ENCODE peak calls at places on chromosomes 11 and 22, in seven cellular contexts. One of them, this sample, is unnamed.

GRCh38 chr11:77819921-77820564 is 479 bp downstream of the RSF1 start:
- DNase-seq in nephron progenitor cell: peak; percentile 63
- DNase-seq in colonic mucosa: peak; percentile 68
- DNase-seq in neural crest cell: peak; percentile 30
- DNase-seq in HepG2: peak; percentile 9
- DNase-seq in B cell: no peak
- DNase-seq in PC-9: peak; percentile 61
- DNase-seq in this sample: peak; percentile 85

GRCh38 chr11:14223636-14224035 is 135.3 kb downstream of the RRAS2 start:
- DNase-seq in colonic mucosa: no peak
- DNase-seq in PC-9: no peak
- DNase-seq in nephron progenitor cell: no peak
- DNase-seq in HepG2: no peak
- DNase-seq in B cell: no peak
- DNase-seq in neural crest cell: no peak
- DNase-seq in this sample: no peak

GRCh38 chr11:35725880-35726279 is 63.3 kb downstream of the TRIM44 start:
- DNase-seq in nephron progenitor cell: no peak
- DNase-seq in neural crest cell: no peak
- DNase-seq in B cell: no peak
- DNase-seq in HepG2: no peak
- DNase-seq in PC-9: peak; percentile 43
- DNase-seq in colonic mucosa: no peak
- DNase-seq in this sample: no peak

GRCh38 chr11:69301491-69302401 is 7.8 kb downstream of the MYEOV start:
- DNase-seq in neural crest cell: no peak
- DNase-seq in nephron progenitor cell: no peak
- DNase-seq in HepG2: peak; percentile 60
- DNase-seq in colonic mucosa: peak; percentile 78
- DNase-seq in PC-9: peak; percentile 99
- DNase-seq in B cell: no peak
- DNase-seq in this sample: peak; percentile 86

GRCh38 chr11:67374571-67375276 is 1.3 kb upstream of the CLCF1 start:
- DNase-seq in HepG2: no peak
- DNase-seq in colonic mucosa: no peak
- DNase-seq in B cell: no peak
- DNase-seq in nephron progenitor cell: no peak
- DNase-seq in neural crest cell: no peak
- DNase-seq in PC-9: peak; percentile 82
- DNase-seq in this sample: no peak

GRCh38 chr11:13277719-13278619 is at the start of gene BMAL1:
- DNase-seq in B cell: peak; percentile 60
- DNase-seq in neural crest cell: peak; percentile 9
- DNase-seq in PC-9: no peak
- DNase-seq in HepG2: no peak
- DNase-seq in nephron progenitor cell: no peak
- DNase-seq in colonic mucosa: peak; percentile 76
- DNase-seq in this sample: no peak

GRCh38 chr11:122439911-122440782 is 215.4 kb upstream of the UBASH3B start:
- DNase-seq in nephron progenitor cell: peak; percentile 38
- DNase-seq in neural crest cell: peak; percentile 29
- DNase-seq in HepG2: peak; percentile 83
- DNase-seq in colonic mucosa: no peak
- DNase-seq in PC-9: no peak
- DNase-seq in B cell: no peak
- DNase-seq in this sample: no peak

GRCh38 chr11:102763440-102763839 is 17.0 kb downstream of the MMP10 start:
- DNase-seq in B cell: no peak
- DNase-seq in colonic mucosa: no peak
- DNase-seq in PC-9: no peak
- DNase-seq in nephron progenitor cell: no peak
- DNase-seq in neural crest cell: no peak
- DNase-seq in HepG2: no peak
- DNase-seq in this sample: no peak

GRCh38 chr22:25848954-25849353 is 107.0 kb downstream of the MYO18B start:
- DNase-seq in nephron progenitor cell: no peak
- DNase-seq in HepG2: no peak
- DNase-seq in PC-9: no peak
- DNase-seq in neural crest cell: no peak
- DNase-seq in B cell: no peak
- DNase-seq in colonic mucosa: no peak
- DNase-seq in this sample: no peak

GRCh38 chr11:120334332-120334731 is 1.9 kb upstream of the ARHGEF12 start:
- DNase-seq in B cell: no peak
- DNase-seq in HepG2: no peak
- DNase-seq in colonic mucosa: no peak
- DNase-seq in PC-9: no peak
- DNase-seq in nephron progenitor cell: no peak
- DNase-seq in neural crest cell: no peak
- DNase-seq in this sample: no peak

GRCh38 chr22:23113067-23113846 is 28.5 kb downstream of the RSPH14 start:
- DNase-seq in colonic mucosa: no peak
- DNase-seq in B cell: no peak
- DNase-seq in PC-9: no peak
- DNase-seq in HepG2: no peak
- DNase-seq in nephron progenitor cell: no peak
- DNase-seq in neural crest cell: no peak
- DNase-seq in this sample: no peak

GRCh38 chr22:18997925-18998315 is 61.8 kb upstream of the PRODH start:
- DNase-seq in HepG2: no peak
- DNase-seq in B cell: no peak
- DNase-seq in neural crest cell: no peak
- DNase-seq in nephron progenitor cell: no peak
- DNase-seq in PC-9: no peak
- DNase-seq in colonic mucosa: no peak
- DNase-seq in this sample: no peak

DNA sequence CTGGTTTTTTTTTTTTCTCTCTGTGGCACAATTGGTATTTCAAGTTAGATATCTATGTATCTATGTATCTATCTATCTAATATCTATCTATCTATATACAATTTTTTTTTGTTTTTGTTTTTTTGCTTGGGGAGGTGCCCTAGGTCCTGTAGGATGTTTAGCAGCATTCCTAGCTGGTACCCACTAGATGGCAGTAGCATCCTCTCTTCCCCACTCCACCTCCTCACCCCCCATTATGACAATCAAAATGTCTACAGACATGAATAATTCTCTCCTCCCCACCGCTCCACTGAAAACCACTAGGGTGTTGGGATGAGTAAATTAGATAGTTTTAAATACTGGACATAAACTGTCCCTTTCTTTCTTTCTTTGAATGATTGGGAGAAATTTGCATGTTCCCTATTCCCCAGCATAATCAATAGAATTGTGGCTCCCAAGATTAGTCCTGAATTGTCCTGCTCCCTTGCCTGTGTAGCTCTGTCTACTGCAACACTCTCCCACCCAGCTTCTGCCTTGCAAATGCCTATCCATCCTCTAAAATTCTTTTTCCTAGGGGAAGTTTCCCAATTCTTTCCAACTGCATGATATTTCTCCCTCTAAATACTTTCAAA is 1152.4 kb downstream of the LRRC4C start:
- DNase-seq in neural crest cell: peak; percentile 12
- DNase-seq in nephron progenitor cell: peak; percentile 24
- DNase-seq in colonic mucosa: no peak
- DNase-seq in B cell: no peak
- DNase-seq in HepG2: peak; percentile 10
- DNase-seq in PC-9: no peak
- DNase-seq in this sample: no peak
- TF ChIP-seq CTCF in neural crest cell: peak; percentile 75
- TF ChIP-seq CTCF in nephron progenitor cell: peak; percentile 65
- TF ChIP-seq CTCF in colonic mucosa: peak; percentile 36
- TF ChIP-seq CTCF in B cell: peak; percentile 30
- TF ChIP-seq CTCF in HepG2: peak; percentile 63
- TF ChIP-seq CTCF in PC-9: peak; percentile 70
- TF ChIP-seq CTCF in this sample: peak; percentile 83

DNA sequence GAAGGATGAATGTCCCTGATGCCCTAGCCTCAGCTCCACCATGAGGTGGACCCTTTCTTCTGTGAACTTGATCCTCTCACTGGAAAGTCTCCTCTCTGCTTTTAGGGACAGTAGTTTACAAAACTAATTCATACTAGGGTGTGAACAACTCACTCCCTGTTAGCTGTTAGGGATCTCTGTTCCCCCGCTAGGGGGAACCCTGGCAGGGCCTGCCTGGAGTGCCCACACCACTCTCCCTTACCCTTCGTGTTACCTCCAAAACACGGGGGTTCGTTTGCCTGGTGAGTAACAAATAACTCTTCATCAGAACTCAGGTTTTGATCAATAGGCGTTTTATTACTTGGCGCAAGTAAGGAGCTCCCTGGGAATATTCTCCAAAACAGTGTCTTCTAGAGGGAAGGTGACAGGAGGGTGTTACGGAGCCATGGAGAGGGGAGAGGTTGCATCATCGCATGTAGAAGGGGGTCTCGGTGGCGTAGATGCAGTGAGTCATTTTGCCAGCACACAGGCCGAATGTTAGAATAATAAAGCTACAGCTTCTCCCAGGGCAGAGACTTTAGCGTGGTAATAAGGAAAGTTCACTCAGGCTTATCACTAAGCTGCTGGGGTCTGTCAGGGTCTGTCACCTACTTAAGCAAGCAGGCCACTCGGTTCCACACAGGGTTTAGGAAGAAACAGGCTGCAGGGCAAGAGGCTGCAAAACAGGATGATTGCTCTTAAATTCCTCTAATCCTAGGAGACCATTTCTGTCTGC is 45.8 kb downstream of the C11orf96 start:
- DNase-seq in PC-9: no peak
- DNase-seq in B cell: no peak
- DNase-seq in colonic mucosa: no peak
- DNase-seq in HepG2: no peak
- DNase-seq in neural crest cell: no peak
- DNase-seq in nephron progenitor cell: no peak
- DNase-seq in this sample: no peak
- TF ChIP-seq CTCF in PC-9: peak; percentile 37
- TF ChIP-seq CTCF in B cell: no peak
- TF ChIP-seq CTCF in colonic mucosa: no peak
- TF ChIP-seq CTCF in HepG2: peak; percentile 36
- TF ChIP-seq CTCF in neural crest cell: no peak
- TF ChIP-seq CTCF in nephron progenitor cell: no peak
- TF ChIP-seq CTCF in this sample: no peak

DNA sequence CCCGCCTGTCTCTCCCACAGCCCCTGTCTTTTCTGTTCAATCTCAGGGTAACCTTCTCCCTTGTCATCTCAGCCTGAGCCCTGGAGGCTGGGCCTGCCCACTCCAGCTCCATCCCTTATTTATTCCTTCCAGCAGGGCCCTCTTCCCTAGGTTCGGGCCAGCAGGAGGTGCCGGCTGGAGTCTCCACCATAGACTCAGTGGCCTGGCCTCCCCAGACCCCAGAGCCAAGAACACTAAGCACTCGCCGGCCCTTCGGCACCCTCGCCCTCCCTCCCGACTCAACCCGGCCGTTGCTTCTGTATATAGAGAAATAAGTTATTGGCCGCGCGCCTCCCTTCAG is 1.4 kb upstream of the RAB1B start:
- DNase-seq in colonic mucosa: no peak
- DNase-seq in PC-9: no peak
- DNase-seq in neural crest cell: no peak
- DNase-seq in B cell: no peak
- DNase-seq in HepG2: no peak
- DNase-seq in nephron progenitor cell: no peak
- DNase-seq in this sample: no peak
- TF ChIP-seq CTCF in colonic mucosa: no peak
- TF ChIP-seq CTCF in PC-9: no peak
- TF ChIP-seq CTCF in neural crest cell: no peak
- TF ChIP-seq CTCF in B cell: no peak
- TF ChIP-seq CTCF in HepG2: no peak
- TF ChIP-seq CTCF in nephron progenitor cell: no peak
- TF ChIP-seq CTCF in this sample: peak; percentile 10

DNA sequence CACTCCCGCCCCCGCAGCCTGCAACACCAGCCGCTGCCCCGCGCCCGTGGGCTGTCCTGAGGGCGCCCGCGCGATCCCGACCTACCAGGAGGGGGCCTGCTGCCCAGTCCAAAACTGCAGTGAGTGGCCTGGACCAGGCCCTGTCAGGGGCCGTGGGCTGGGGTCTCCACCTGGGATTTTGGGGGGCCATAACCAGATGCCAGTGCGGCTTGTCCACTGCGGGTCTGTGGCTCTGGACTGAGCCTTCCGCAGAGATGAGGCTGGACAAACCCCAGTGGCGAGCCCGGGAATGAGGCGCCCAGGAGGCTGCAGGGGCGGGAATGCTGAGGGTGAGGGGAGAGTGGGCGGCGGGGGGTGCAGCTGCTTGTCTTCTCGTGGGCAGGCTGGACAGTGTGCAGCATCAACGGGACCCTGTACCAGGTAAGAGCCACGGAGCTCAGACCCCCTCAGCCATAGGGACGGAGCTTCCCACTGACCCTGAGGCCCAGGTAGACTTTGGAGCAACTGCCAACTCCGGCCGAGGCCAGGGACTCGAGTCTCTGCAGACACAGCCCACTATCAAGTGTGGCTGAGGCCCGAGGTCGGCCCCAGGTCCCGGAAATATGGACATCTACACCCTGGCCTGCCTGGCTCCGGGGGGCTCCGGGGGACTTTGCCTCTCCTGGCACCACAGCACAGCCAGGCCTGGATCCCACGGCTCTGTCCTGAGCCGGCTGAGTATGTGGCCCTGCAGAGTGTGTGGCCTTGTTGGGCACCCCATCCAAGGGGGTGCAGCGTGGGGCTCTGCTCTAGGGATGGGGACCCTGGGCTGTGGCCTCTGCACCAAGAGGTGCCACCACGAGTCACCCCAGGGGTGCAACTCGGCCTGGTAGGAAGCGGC is 24.7 kb upstream of the MUC5B start:
- DNase-seq in HepG2: no peak
- DNase-seq in B cell: peak; percentile 33
- DNase-seq in colonic mucosa: no peak
- DNase-seq in neural crest cell: no peak
- DNase-seq in nephron progenitor cell: no peak
- DNase-seq in PC-9: no peak
- DNase-seq in this sample: peak; percentile 84
- TF ChIP-seq CTCF in HepG2: no peak
- TF ChIP-seq CTCF in B cell: no peak
- TF ChIP-seq CTCF in colonic mucosa: no peak
- TF ChIP-seq CTCF in neural crest cell: no peak
- TF ChIP-seq CTCF in nephron progenitor cell: no peak
- TF ChIP-seq CTCF in PC-9: no peak
- TF ChIP-seq CTCF in this sample: no peak

GRCh38 chr22:50699754-50700386 is 27.2 kb downstream of the SHANK3 start:
- DNase-seq in HepG2: peak; percentile 60
- DNase-seq in colonic mucosa: no peak
- DNase-seq in neural crest cell: no peak
- DNase-seq in B cell: no peak
- DNase-seq in PC-9: no peak
- DNase-seq in nephron progenitor cell: no peak
- DNase-seq in this sample: no peak
- TF ChIP-seq CTCF in HepG2: peak; percentile 87
- TF ChIP-seq CTCF in colonic mucosa: no peak
- TF ChIP-seq CTCF in neural crest cell: no peak
- TF ChIP-seq CTCF in B cell: no peak
- TF ChIP-seq CTCF in PC-9: no peak
- TF ChIP-seq CTCF in nephron progenitor cell: peak; percentile 22
- TF ChIP-seq CTCF in this sample: peak; percentile 29

DNA sequence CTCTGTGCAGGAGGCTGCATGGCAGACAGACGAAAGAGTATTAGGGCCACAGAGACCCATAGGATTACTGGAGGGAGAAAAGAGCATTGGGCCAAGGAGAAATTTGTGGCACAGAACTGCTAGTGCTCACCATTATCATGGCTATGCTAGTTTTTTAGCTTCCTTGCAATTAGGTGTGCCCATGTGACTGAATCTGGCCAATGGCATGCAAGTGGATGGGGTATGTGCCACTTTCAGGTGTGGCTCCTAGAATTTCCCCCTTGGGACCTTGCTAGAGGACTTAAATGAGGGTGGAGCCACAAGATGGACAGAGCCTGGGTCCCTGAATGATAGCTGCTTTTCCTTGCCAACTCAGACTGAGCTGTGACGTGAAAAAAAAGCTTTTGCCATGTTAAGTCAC is 73.9 kb upstream of the TENM4 start:
- DNase-seq in colonic mucosa: no peak
- DNase-seq in neural crest cell: no peak
- DNase-seq in PC-9: no peak
- DNase-seq in nephron progenitor cell: no peak
- DNase-seq in B cell: no peak
- DNase-seq in HepG2: no peak
- DNase-seq in this sample: no peak
- TF ChIP-seq CTCF in colonic mucosa: no peak
- TF ChIP-seq CTCF in neural crest cell: no peak
- TF ChIP-seq CTCF in PC-9: no peak
- TF ChIP-seq CTCF in nephron progenitor cell: no peak
- TF ChIP-seq CTCF in B cell: no peak
- TF ChIP-seq CTCF in HepG2: no peak
- TF ChIP-seq CTCF in this sample: no peak